ENCODE peak calls at places on chromosomes 1 and 21, in five cellular contexts. O is NCI-H1436; A is fibroblast of pulmonary artery; Z is activated CD4-positive, alpha-beta T cell treated with anti-CD3 and anti-CD28 coated beads for 24 hours; Y is caudate nucleus. R is an unnamed sample.
A peak's percentile ranks its signal among the peaks of the same experiment; 100 is the strongest.

GRCh38 chr1:212219679-212220463 is 65.3 kb upstream of the PPP2R5A start:
- DNase-seq in O (no peak), A (no peak), Z (no peak), Y (no peak), R (peak; percentile 32)

GRCh38 chr1:1374068-1374860 is 743 bp downstream of the AURKAIP1 start:
- DNase-seq in O (peak; percentile 4), A (no peak), Z (no peak), Y (no peak), R (no peak)

GRCh38 chr21:45423968-45424853 is 19.2 kb downstream of the COL18A1 start:
- DNase-seq in O (no peak), A (no peak), Z (no peak), Y (no peak), R (no peak)

GRCh38 chr1:245292571-245292970 is 137.8 kb downstream of the KIF26B start:
- DNase-seq in O (no peak), A (no peak), Z (no peak), Y (no peak), R (no peak)

GRCh38 chr1:7278045-7278444 is 492.8 kb downstream of the CAMTA1 start:
- DNase-seq in O (no peak), A (no peak), Z (no peak), Y (no peak), R (no peak)

GRCh38 chr1:19476440-19477190 is 8.7 kb downstream of the CAPZB start:
- DNase-seq in O (no peak), A (peak; percentile 47), Z (no peak), Y (no peak), R (no peak)

GRCh38 chr21:44293551-44294231 is 6.2 kb upstream of the PFKL start:
- DNase-seq in O (no peak), A (no peak), Z (no peak), Y (no peak), R (no peak)

GRCh38 chr21:45937721-45938452 is 43.7 kb upstream of the COL6A1 start:
- DNase-seq in O (no peak), A (no peak), Z (no peak), Y (no peak), R (no peak)

GRCh38 chr1:174021611-174022079 is 512 bp downstream of the RC3H1 start:
- DNase-seq in O (peak; percentile 27), A (peak; percentile 52), Z (peak; percentile 7), Y (peak; percentile 61), R (peak; percentile 56)

GRCh38 chr1:206941766-206942418 is 4.4 kb downstream of the PIGR start:
- DNase-seq in O (no peak), A (no peak), Z (no peak), Y (no peak), R (no peak)